ENCODE peak calls at places on chromosomes 4 and X, in seven cellular contexts. C is fibroblast of mammary gland, O is cardiac muscle cell, R is Calu3, X is D721Med, Y is dorsolateral prefrontal cortex, G is choroid plexus epithelial cell. F is an unnamed sample.

GRCh38 chr4:153114771-153115321 is 89.4 kb upstream of the TRIM2 start:
- DNase-seq in C (peak), O (no peak), R (peak), X (no peak), Y (no peak), G (peak), F (no peak)

GRCh38 chrX:10756365-10756915 is 136.1 kb upstream of the MID1 start:
- DNase-seq in C (peak), O (peak), R (peak), X (no peak), Y (no peak), G (peak), F (no peak)

GRCh38 chrX:20947411-20947912 is 426.8 kb upstream of the CNKSR2 start:
- DNase-seq in C (no peak), O (peak), R (no peak), X (no peak), Y (no peak), G (no peak), F (no peak)

GRCh38 chr4:133624744-133625143 is 475.6 kb downstream of the PCDH10 start:
- DNase-seq in C (no peak), O (peak), R (peak), X (no peak), Y (no peak), G (peak), F (no peak)

GRCh38 chr4:11623726-11624037 is 195.0 kb upstream of the HS3ST1 start:
- DNase-seq in C (no peak), O (peak), R (peak), X (no peak), Y (peak), G (peak), F (no peak)

GRCh38 chr4:145346081-145346480 is 135.6 kb upstream of the SMAD1 start:
- DNase-seq in C (no peak), O (no peak), R (no peak), X (no peak), Y (no peak), G (no peak), F (no peak)

GRCh38 chr4:40325406-40326019 is 9.6 kb upstream of the CHRNA9 start:
- DNase-seq in C (peak), O (peak), R (peak), X (peak), Y (peak), G (peak), F (no peak)

GRCh38 chr4:108107729-108108382 is 60.9 kb downstream of the LEF1 start:
- DNase-seq in C (no peak), O (no peak), R (no peak), X (no peak), Y (no peak), G (no peak), F (no peak)

GRCh38 chr4:186881521-186882220 is 158.0 kb upstream of the FAT1 start:
- DNase-seq in C (peak), O (no peak), R (no peak), X (no peak), Y (no peak), G (peak), F (no peak)

GRCh38 chrX:72137846-72138455 is 6.2 kb upstream of the RTL5 start:
- DNase-seq in C (no peak), O (no peak), R (no peak), X (no peak), Y (no peak), G (no peak), F (no peak)

GRCh38 chr4:107757860-107758476 is 37.9 kb upstream of the PAPSS1 start:
- DNase-seq in C (peak), O (peak), R (no peak), X (no peak), Y (no peak), G (peak), F (no peak)

GRCh38 chr4:46946914-46947313 is 37.9 kb upstream of the COX7B2 start:
- DNase-seq in C (peak), O (no peak), R (no peak), X (no peak), Y (peak), G (peak), F (no peak)

GRCh38 chrX:111090458-111090857 is 5.5 kb upstream of the PAK3 start:
- DNase-seq in C (no peak), O (no peak), R (no peak), X (no peak), Y (no peak), G (no peak), F (no peak)

GRCh38 chr4:70703695-70704332 is 15.5 kb downstream of the UTP3 start:
- DNase-seq in C (peak), O (no peak), R (peak), X (no peak), Y (peak), G (peak), F (no peak)

GRCh38 chrX:17559728-17560379 is 177.4 kb upstream of the SCML1 start:
- DNase-seq in C (peak), O (peak), R (peak), X (no peak), Y (no peak), G (peak), F (no peak)

GRCh38 chr4:1315838-1316536 is 26.3 kb downstream of the MAEA start:
- DNase-seq in C (no peak), O (no peak), R (no peak), X (no peak), Y (no peak), G (no peak), F (no peak)

GRCh38 chr4:39026096-39026495 is 6.1 kb downstream of the TMEM156 start:
- DNase-seq in C (no peak), O (no peak), R (no peak), X (no peak), Y (no peak), G (no peak), F (no peak)

GRCh38 chr4:39032218-39033085 is at the start of gene TMEM156:
- DNase-seq in C (peak), O (no peak), R (no peak), X (no peak), Y (no peak), G (peak), F (no peak)

GRCh38 chr4:39025552-39026085 is 6.6 kb downstream of the TMEM156 start:
- DNase-seq in C (no peak), O (no peak), R (no peak), X (no peak), Y (no peak), G (peak), F (no peak)

GRCh38 chr4:39030726-39031125 is 1.5 kb downstream of the TMEM156 start:
- DNase-seq in C (no peak), O (no peak), R (no peak), X (no peak), Y (no peak), G (peak), F (no peak)

GRCh38 chr4:39029752-39030694 is 2.2 kb downstream of the TMEM156 start:
- DNase-seq in C (no peak), O (no peak), R (no peak), X (no peak), Y (no peak), G (peak), F (no peak)
- TF ChIP-seq CTCF in C (no peak), O (no peak), R (no peak), X (no peak), Y (no peak), G (peak), F (no peak)

GRCh38 chr4:26009502-26009901 is 95.5 kb downstream of the SMIM20 start:
- DNase-seq in C (no peak), O (no peak), R (no peak), X (no peak), Y (no peak), G (no peak), F (no peak)

GRCh38 chr4:26020083-26020668 is 106.2 kb downstream of the SMIM20 start:
- DNase-seq in C (peak), O (no peak), R (peak), X (no peak), Y (no peak), G (peak), F (no peak)

GRCh38 chr4:26010266-26010665 is 96.2 kb downstream of the SMIM20 start:
- DNase-seq in C (no peak), O (no peak), R (no peak), X (no peak), Y (no peak), G (no peak), F (no peak)

GRCh38 chr4:26015906-26016305 is 101.9 kb downstream of the SMIM20 start:
- DNase-seq in C (no peak), O (no peak), R (no peak), X (no peak), Y (no peak), G (no peak), F (no peak)

DNA sequence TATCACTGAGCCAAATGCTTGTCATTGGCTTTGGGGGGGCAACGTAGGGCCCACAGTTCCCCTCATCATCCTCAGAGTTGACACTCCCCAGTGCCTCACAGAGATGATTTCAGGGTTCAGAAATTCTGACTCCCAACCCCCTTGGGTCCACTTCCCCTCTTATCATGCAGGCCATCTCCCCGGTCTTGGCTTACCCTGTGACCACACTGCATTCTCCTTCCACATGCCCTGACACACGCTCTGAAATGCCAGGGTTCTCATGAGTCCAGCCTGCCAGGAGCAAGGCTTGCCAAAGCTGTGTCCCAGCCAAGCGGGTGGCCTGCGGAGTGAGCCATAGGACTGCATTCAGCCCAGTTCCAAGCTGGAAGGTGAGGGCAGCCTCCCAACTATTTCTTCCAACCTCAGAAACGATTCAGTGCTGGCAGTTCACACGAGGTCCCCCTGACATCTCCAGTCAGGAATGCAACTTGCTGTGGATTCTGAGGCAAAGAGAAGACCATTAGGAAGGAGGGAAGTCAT is 101.2 kb downstream of the SMIM20 start:
- DNase-seq in C (peak), O (no peak), R (no peak), X (no peak), Y (no peak), G (peak), F (no peak)
- TF ChIP-seq CTCF in C (no peak), O (no peak), R (no peak), X (no peak), Y (no peak), G (no peak), F (no peak)

DNA sequence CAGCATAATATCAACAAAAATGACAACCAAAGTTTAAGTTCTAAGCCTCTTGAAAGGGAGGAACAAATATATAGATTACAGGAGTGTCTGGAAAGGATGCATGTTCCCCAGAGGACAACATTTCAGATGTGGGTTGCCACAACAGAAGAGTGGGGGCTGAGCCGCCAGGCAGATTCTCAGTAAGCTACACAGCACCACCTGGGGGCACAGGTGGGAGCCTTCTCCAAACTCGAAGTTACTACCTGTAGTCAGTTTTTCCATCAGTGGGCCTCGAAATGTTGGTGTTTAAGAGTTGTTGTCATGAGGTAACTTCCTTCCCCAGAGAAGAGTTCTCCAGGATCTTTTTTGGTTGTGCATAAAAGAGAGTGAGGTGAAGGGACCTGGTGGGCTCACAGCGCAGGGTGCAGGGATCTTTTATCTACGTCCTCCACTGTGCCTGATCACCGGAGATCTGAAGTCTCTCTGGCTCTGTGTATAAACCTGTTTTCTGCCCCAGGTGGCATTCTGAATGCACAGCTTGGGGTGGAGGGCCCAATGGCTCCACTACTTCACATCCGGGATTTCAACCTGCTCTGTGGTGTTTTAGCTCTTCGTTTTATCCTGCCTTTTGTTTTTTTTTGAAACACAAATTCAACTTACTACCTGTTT is 58.4 kb upstream of the STS start:
- DNase-seq in C (no peak), O (peak), R (peak), X (no peak), Y (no peak), G (no peak), F (no peak)
- TF ChIP-seq CTCF in C (no peak), O (no peak), R (no peak), X (peak), Y (no peak), G (peak), F (no peak)

GRCh38 chr4:84718699-84719098 is 135.8 kb downstream of the CDS1 start:
- DNase-seq in C (no peak), O (no peak), R (no peak), X (no peak), Y (no peak), G (no peak), F (no peak)
- TF ChIP-seq CTCF in C (no peak), O (no peak), R (no peak), X (no peak), Y (no peak), G (no peak), F (no peak)